ENCODE peak calls at places on chromosomes 6 and 20, in five cellular contexts. V, O, B, N and D are unnamed samples.

GRCh38 chr6:98827295-98828159 is 6.8 kb upstream of the POU3F2 start:
- DNase-seq in B (no peak), O (peak), N (peak), V (peak), D (no peak)

GRCh38 chr6:157434349-157435016 is 53.5 kb downstream of the ZDHHC14 start:
- DNase-seq in V (no peak), N (no peak), B (no peak), O (no peak), D (no peak)

GRCh38 chr20:47957135-47957534 is 171.9 kb upstream of the SULF2 start:
- DNase-seq in V (no peak), B (no peak), N (no peak), O (no peak), D (no peak)

GRCh38 chr6:392441-393390 is 1.2 kb downstream of the IRF4 start:
- DNase-seq in V (peak), B (no peak), N (peak), O (no peak), D (no peak)

GRCh38 chr20:63896136-63896890 is 1.4 kb downstream of the DNAJC5 start:
- DNase-seq in B (peak), N (no peak), O (no peak), V (no peak), D (peak)

GRCh38 chr20:61397790-61398189 is 145.7 kb downstream of the CDH4 start:
- DNase-seq in O (no peak), V (no peak), N (no peak), B (no peak), D (no peak)

GRCh38 chr20:33279261-33279910 is 3.6 kb upstream of the BPIFB1 start:
- DNase-seq in V (no peak), O (no peak), B (no peak), N (no peak), D (no peak)

GRCh38 chr6:112618796-112619195 is 271.7 kb downstream of the RFPL4B start:
- DNase-seq in B (no peak), V (peak), O (peak), N (no peak), D (peak)

GRCh38 chr6:53718597-53719460 is 53.3 kb upstream of the KLHL31 start:
- DNase-seq in V (peak), N (no peak), B (peak), O (no peak), D (peak)

GRCh38 chr6:140535511-140535910 is 1161.1 kb upstream of the CITED2 start:
- DNase-seq in V (no peak), O (no peak), B (no peak), N (no peak), D (no peak)

GRCh38 chr20:23639490-23639958 is 1.8 kb upstream of the CST3 start:
- DNase-seq in O (no peak), N (no peak), V (no peak), B (no peak), D (peak)

GRCh38 chr20:17594443-17594842 is 24.6 kb downstream of the DSTN start:
- DNase-seq in N (no peak), O (no peak), V (no peak), B (peak), D (peak)

GRCh38 chr6:38488876-38489275 is 150.9 kb downstream of the BTBD9 start:
- DNase-seq in V (no peak), N (no peak), B (no peak), O (no peak), D (no peak)
- H2BK12ac ChIP-seq in V (no peak), N (no peak), B (no peak), O (no peak), D (no peak)

GRCh38 chr6:1840491-1841121 is 230.9 kb downstream of the FOXC1 start:
- DNase-seq in N (no peak), V (no peak), B (no peak), O (no peak), D (peak)

GRCh38 chr6:1839315-1839714 is 229.6 kb downstream of the FOXC1 start:
- DNase-seq in N (no peak), V (no peak), O (no peak), B (no peak), D (no peak)

GRCh38 chr6:1838604-1839003 is 228.9 kb downstream of the FOXC1 start:
- DNase-seq in B (no peak), O (no peak), V (no peak), N (no peak), D (no peak)

GRCh38 chr6:1841131-1841530 is 231.4 kb downstream of the FOXC1 start:
- DNase-seq in B (no peak), N (no peak), V (no peak), O (no peak), D (no peak)

DNA sequence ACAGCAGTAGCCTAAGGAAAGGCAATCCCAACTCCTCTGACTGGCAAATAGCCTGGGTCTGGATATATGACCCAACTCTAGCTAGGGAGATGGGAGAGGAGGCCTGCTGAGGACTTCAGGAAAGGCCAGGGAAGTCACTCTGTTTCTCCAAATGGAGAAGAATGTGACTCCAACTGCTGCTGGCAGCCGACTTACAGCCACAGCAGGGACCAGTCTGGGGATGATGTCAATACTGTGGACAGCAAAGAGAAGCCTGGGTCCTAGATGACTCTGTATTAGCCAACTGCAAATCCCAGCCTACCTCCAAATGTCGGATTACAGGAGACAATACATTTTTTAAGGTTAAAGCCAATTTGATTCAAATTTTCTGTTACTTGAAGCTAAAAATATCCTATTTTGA is 232.6 kb downstream of the FOXC1 start:
- DNase-seq in O (no peak), B (no peak), V (no peak), N (no peak), D (no peak)
- H3K23ac ChIP-seq in O (no peak), B (no peak), V (no peak), N (no peak), D (no peak)

GRCh38 chr20:25494506-25495188 is 87.2 kb downstream of the GINS1 start:
- DNase-seq in N (no peak), O (no peak), B (no peak), V (no peak), D (no peak)

GRCh38 chr20:25495189-25495824 is 87.8 kb downstream of the GINS1 start:
- DNase-seq in O (no peak), B (no peak), N (no peak), V (no peak), D (no peak)

GRCh38 chr20:25491446-25492038 is 84.1 kb downstream of the GINS1 start:
- DNase-seq in V (no peak), N (no peak), O (no peak), B (no peak), D (no peak)

GRCh38 chr20:25493137-25493536 is 85.7 kb downstream of the GINS1 start:
- DNase-seq in B (no peak), V (no peak), N (no peak), O (no peak), D (no peak)

DNA sequence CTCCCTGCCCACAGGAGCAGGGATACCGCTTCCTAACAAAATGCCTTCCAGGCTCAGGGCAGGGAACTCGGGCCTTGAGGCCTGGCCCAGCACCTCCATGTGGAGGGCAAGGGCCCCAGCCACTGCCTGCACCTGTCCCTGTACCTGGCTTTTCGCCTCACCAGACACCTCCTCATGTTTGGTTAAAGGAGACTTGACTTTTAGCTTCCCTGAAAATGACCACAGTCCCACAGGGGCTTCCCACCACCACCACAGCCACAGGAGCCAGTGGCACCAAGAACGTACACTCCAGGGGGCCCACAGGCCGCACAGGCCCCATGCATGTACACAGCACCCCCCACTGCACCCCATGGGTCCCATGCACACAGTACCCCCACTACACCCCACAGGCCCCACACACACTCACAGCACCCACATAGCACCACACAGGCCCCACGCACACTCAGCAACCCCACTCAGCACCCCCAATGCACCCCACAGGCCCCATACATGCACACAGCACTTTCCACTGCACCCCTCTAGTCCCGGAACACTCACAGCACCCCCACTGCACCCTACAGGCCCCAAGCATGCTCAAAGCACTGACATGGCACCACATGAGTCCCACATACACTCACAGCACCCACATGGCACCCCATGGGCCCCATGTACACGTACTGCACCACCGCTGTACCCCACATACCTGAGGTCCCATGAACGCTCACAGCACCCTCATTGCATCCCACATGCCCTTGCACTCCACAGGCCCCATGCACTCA is 86.5 kb downstream of the GINS1 start:
- DNase-seq in N (no peak), O (no peak), B (no peak), V (no peak), D (no peak)
- H3K4me2 ChIP-seq in N (no peak), O (no peak), B (no peak), V (no peak), D (no peak)

GRCh38 chr20:56463428-56463827 is 5.0 kb upstream of the RTF2 start:
- DNase-seq in B (no peak), N (no peak), V (no peak), O (no peak), D (no peak)

GRCh38 chr20:56467969-56468316 is 484 bp upstream of the RTF2 start:
- DNase-seq in B (no peak), O (no peak), N (no peak), V (no peak), D (no peak)

GRCh38 chr20:56465997-56466396 is 2.4 kb upstream of the RTF2 start:
- DNase-seq in N (no peak), V (no peak), B (no peak), O (no peak), D (no peak)

GRCh38 chr20:56468317-56469076 is at the start of gene RTF2:
- DNase-seq in N (peak), V (peak), O (peak), B (peak), D (peak)

GRCh38 chr20:56469077-56469449 is 636 bp downstream of the RTF2 start:
- DNase-seq in V (no peak), N (no peak), O (no peak), B (peak), D (no peak)
- H2BK12ac ChIP-seq in V (no peak), N (no peak), O (no peak), B (no peak), D (no peak)

DNA sequence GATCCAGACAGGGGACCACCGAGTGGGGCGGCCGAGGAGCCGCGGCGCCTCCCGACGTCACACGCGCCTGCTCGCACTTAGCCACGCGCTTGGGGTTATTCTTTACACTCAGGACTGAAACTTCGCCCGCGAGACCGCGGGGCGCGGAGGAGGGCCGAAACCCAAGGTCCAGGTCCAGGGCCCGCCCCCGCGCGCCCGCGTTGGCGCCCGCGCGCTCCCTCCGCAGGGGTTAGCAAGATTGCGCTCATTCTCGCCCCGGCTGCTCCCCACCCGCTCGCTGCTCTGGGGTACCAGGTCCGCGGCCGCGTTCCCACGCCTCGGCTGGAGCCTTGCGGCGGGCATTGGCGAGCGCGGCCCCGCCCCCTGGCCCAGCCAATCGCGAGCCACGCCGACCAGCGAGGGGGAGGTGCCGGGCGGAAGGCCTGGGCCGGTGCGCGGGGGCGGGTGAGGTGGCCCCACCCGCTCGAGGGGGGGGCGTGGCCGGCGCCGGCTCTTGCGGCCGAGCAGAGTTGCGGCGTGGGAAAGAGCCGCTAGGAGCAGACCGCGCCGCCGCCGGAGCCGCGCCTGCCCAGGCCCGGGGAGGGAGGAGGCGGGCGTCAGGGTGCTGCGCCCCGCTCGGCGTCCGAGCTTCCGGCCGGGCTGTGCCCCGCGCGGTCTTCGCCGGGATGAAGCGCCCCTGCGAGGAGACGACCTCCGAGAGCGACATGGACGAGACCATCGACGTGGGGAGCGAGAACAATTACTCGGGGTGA is at the start of gene HEY2:
- DNase-seq in N (peak), O (peak), V (peak), B (peak), D (peak)
- H3K23ac ChIP-seq in N (no peak), O (no peak), V (peak), B (no peak), D (no peak)

GRCh38 chr6:132919028-132919427 is 104.7 kb downstream of the RPS12 start:
- DNase-seq in V (no peak), N (no peak), O (no peak), B (peak), D (no peak)
- H3K4me2 ChIP-seq in V (no peak), N (no peak), O (no peak), B (no peak), D (no peak)

GRCh38 chr6:5163233-5163632 is 78.1 kb downstream of the PPP1R3G start:
- DNase-seq in V (no peak), B (no peak), O (no peak), N (no peak), D (no peak)
- H2BK12ac ChIP-seq in V (no peak), B (no peak), O (no peak), N (no peak), D (no peak)

GRCh38 chr6:21885101-21885500 is 291.6 kb downstream of the SOX4 start:
- DNase-seq in B (no peak), N (no peak), O (no peak), V (no peak), D (no peak)
- H3K23ac ChIP-seq in B (no peak), N (no peak), O (no peak), V (no peak), D (no peak)

GRCh38 chr6:111418971-111419693 is 63.9 kb downstream of the REV3L start:
- DNase-seq in O (no peak), B (peak), V (no peak), N (no peak), D (no peak)

GRCh38 chr6:111417946-111418345 is 65.1 kb downstream of the REV3L start:
- DNase-seq in B (no peak), O (no peak), N (no peak), V (no peak), D (no peak)

GRCh38 chr6:111416529-111416928 is 66.5 kb downstream of the REV3L start:
- DNase-seq in O (no peak), V (no peak), B (no peak), N (no peak), D (no peak)

GRCh38 chr6:111414373-111414772 is 68.6 kb downstream of the REV3L start:
- DNase-seq in V (no peak), B (no peak), O (no peak), N (no peak), D (no peak)

GRCh38 chr6:111417181-111417585 is 65.8 kb downstream of the REV3L start:
- DNase-seq in V (no peak), N (no peak), O (no peak), B (peak), D (no peak)
- H3K4me2 ChIP-seq in V (no peak), N (no peak), O (no peak), B (no peak), D (no peak)